ENCODE peak calls at places on chromosomes 13 and 19, in four cellular contexts. C is body of pancreas, J is suprapubic skin, F is CD14-positive monocyte. I is an unnamed sample.

GRCh38 chr19:54439174-54439851 is 9.7 kb upstream of the LENG8 start:
- DNase-seq in J (peak), F (no peak), C (peak), I (no peak)

GRCh38 chr19:50492303-50493052 is 15.8 kb upstream of the GARIN5A start:
- DNase-seq in C (no peak), F (no peak), J (no peak), I (no peak)

GRCh38 chr13:50222569-50223332 is 207.5 kb downstream of the KCNRG start:
- DNase-seq in F (peak), C (peak), J (peak), I (no peak)

GRCh38 chr13:22789916-22790315 is 390.9 kb upstream of the SGCG start:
- DNase-seq in C (no peak), F (no peak), J (no peak), I (no peak)

GRCh38 chr13:42532561-42533335 is 41.2 kb upstream of the TNFSF11 start:
- DNase-seq in J (no peak), F (no peak), C (no peak), I (no peak)

GRCh38 chr19:3340340-3340739 is 26.0 kb upstream of the NFIC start:
- DNase-seq in C (no peak), J (no peak), F (no peak), I (no peak)

GRCh38 chr19:49150106-49150943 is 4.9 kb downstream of the HRC start:
- DNase-seq in J (peak), C (peak), F (peak), I (peak)

GRCh38 chr19:44587863-44588752 is 25.3 kb upstream of the IGSF23 start:
- DNase-seq in J (no peak), C (no peak), F (no peak), I (no peak)

GRCh38 chr13:19185865-19186645 is 4.4 kb upstream of the TUBA3C start:
- DNase-seq in C (no peak), J (peak), F (no peak), I (no peak)

GRCh38 chr13:75195479-75196111 is 286.4 kb downstream of the TBC1D4 start:
- DNase-seq in C (no peak), J (no peak), F (no peak), I (no peak)

GRCh38 chr13:46796515-46797467 is at the start of gene ESD:
- DNase-seq in F (peak), C (peak), J (peak), I (peak)

GRCh38 chr13:39957868-39958676 is 302.6 kb downstream of the COG6 start:
- DNase-seq in C (no peak), J (no peak), F (no peak), I (no peak)

GRCh38 chr13:39047560-39047959 is 9.3 kb downstream of the NHLRC3 start:
- DNase-seq in J (no peak), F (no peak), C (no peak), I (no peak)

GRCh38 chr13:50323440-50324070 is 308.3 kb downstream of the KCNRG start:
- DNase-seq in F (no peak), J (no peak), C (no peak), I (no peak)

GRCh38 chr19:8214802-8215201 is 5.6 kb downstream of the CERS4 start:
- DNase-seq in F (no peak), J (no peak), C (peak), I (no peak)

GRCh38 chr13:59774511-59774911 is 389.2 kb downstream of the DIAPH3 start:
- DNase-seq in J (no peak), F (no peak), C (no peak), I (no peak)

GRCh38 chr13:105979586-105979985 is 555.9 kb downstream of the EFNB2 start:
- DNase-seq in C (peak), J (no peak), F (no peak), I (no peak)

GRCh38 chr19:42412661-42413076 is 14.5 kb downstream of the LIPE start:
- DNase-seq in J (no peak), F (no peak), C (no peak), I (no peak)

GRCh38 chr13:98214008-98214643 is 37.1 kb upstream of the RNF113B start:
- DNase-seq in F (no peak), J (no peak), C (no peak), I (no peak)

GRCh38 chr13:75704942-75705320 is 68.8 kb downstream of the LMO7 start:
- DNase-seq in F (no peak), J (peak), C (peak), I (no peak)

GRCh38 chr13:49256841-49257240 is 9.1 kb downstream of the CDADC1 start:
- DNase-seq in F (no peak), C (no peak), J (no peak), I (no peak)

GRCh38 chr13:32902898-32903297 is 113.3 kb upstream of the KL start:
- DNase-seq in J (peak), C (peak), F (no peak), I (no peak)

GRCh38 chr13:33322474-33322827 is 36.9 kb upstream of the STARD13 start:
- DNase-seq in F (no peak), C (no peak), J (peak), I (no peak)

GRCh38 chr13:30618186-30618937 is 642 bp downstream of the USPL1 start:
- DNase-seq in F (no peak), J (peak), C (peak), I (no peak)

GRCh38 chr13:23979361-23980159 is 82.3 kb upstream of the C1QTNF9B start:
- DNase-seq in C (peak), J (peak), F (peak), I (peak)

GRCh38 chr19:42114412-42114811 is 17.8 kb downstream of the POU2F2 start:
- DNase-seq in F (no peak), J (no peak), C (peak), I (no peak)

GRCh38 chr13:112150352-112150751 is 83.4 kb downstream of the SOX1 start:
- DNase-seq in F (no peak), J (no peak), C (no peak), I (no peak)

GRCh38 chr13:93714171-93714570 is 487.6 kb downstream of the GPC6 start:
- DNase-seq in F (no peak), C (no peak), J (no peak), I (no peak)

GRCh38 chr19:5691930-5692784 is 2.1 kb downstream of the RPL36 start:
- DNase-seq in C (no peak), J (no peak), F (no peak), I (no peak)

GRCh38 chr13:42985312-42986175 is 6.5 kb downstream of the EPSTI1 start:
- DNase-seq in C (no peak), J (no peak), F (no peak), I (no peak)

GRCh38 chr19:38073806-38074685 is 150.0 kb downstream of the DPF1 start:
- DNase-seq in J (no peak), F (no peak), C (no peak), I (no peak)

GRCh38 chr13:51818771-51819511 is 15.0 kb upstream of the DHRS12 start:
- DNase-seq in F (no peak), C (no peak), J (no peak), I (no peak)

GRCh38 chr13:23618341-23618740 is 48.1 kb downstream of the TNFRSF19 start:
- DNase-seq in F (no peak), J (no peak), C (no peak), I (no peak)

GRCh38 chr19:50607874-50608785 is 31.6 kb downstream of the SYT3 start:
- DNase-seq in C (peak), F (peak), J (no peak), I (peak)

GRCh38 chr13:114025432-114026127 is 51.7 kb upstream of the C13orf46 start:
- DNase-seq in F (no peak), C (no peak), J (no peak), I (no peak)

GRCh38 chr19:4362038-4362828 is 18.9 kb downstream of the MPND start:
- DNase-seq in F (no peak), C (no peak), J (no peak), I (no peak)

GRCh38 chr19:4360641-4361151 is 17.3 kb downstream of the MPND start:
- DNase-seq in F (no peak), J (no peak), C (no peak), I (no peak)

GRCh38 chr19:4361152-4362037 is 18.0 kb downstream of the MPND start:
- DNase-seq in J (peak), F (no peak), C (no peak), I (no peak)

GRCh38 chr19:4363571-4364304 is 20.4 kb downstream of the MPND start:
- DNase-seq in C (no peak), F (no peak), J (peak), I (no peak)

GRCh38 chr19:4362871-4363545 is 19.6 kb downstream of the MPND start:
- DNase-seq in C (no peak), F (no peak), J (peak), I (no peak)
- TF ChIP-seq CTCF in C (peak), F (no peak), J (peak), I (peak)

GRCh38 chr13:80035096-80035495 is 305.8 kb downstream of the SPRY2 start:
- DNase-seq in C (no peak), F (no peak), J (no peak), I (no peak)

GRCh38 chr13:80029170-80029569 is 311.8 kb downstream of the SPRY2 start:
- DNase-seq in C (peak), F (no peak), J (no peak), I (no peak)

GRCh38 chr13:80033286-80033685 is 307.6 kb downstream of the SPRY2 start:
- DNase-seq in C (no peak), F (no peak), J (no peak), I (no peak)

GRCh38 chr13:80030491-80030890 is 310.4 kb downstream of the SPRY2 start:
- DNase-seq in F (no peak), J (no peak), C (peak), I (no peak)
- TF ChIP-seq CTCF in F (peak), J (no peak), C (peak), I (no peak)

GRCh38 chr19:52170863-52171320 is 529 bp downstream of the ZNF836 start:
- DNase-seq in C (peak), J (peak), F (no peak), I (no peak)
- TF ChIP-seq CTCF in C (no peak), J (no peak), F (no peak), I (no peak)

DNA sequence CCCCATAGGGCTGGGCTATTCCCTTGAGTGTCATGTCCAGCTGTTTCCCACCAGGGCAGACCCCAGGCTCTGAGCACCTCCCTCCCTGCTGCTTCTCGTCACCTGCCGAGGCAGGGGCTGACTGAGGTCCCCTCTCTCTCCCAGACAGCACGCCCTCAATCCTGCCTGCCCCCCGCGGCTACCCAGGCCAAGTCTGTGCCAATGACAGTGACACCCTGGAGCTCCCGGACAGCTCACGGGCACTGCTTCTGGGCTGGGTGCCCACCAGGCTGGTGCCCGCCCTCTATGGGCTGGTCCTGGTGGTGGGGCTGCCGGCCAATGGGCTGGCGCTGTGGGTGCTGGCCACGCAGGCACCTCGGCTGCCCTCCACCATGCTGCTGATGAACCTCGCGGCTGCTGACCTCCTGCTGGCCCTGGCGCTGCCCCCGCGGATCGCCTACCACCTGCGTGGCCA is 657 bp downstream of the F2RL3 start:
- DNase-seq in F (no peak), J (no peak), C (no peak), I (no peak)
- TF ChIP-seq CTCF in F (no peak), J (no peak), C (no peak), I (no peak)

DNA sequence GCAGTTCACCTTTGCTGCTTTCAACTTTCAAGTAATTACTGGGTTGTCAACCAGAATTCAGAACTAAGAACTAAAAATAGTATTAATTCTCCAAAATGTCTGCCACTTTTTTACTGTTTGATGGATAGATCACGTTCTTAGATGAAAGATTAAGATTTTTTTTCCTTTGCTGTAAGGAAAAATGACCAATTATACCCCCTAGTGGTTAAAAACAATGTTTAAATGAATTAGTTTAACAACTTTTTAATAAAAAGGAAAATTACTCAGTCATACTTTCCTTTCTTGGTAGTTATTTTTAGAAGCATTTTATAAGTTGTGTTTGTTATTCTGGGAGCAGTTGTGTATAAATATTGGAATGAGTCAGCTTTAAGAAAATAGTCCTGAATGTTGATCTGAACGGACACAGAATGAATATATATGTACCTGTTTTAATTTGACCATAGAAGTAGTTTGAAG is 4.6 kb downstream of the TM9SF2 start:
- DNase-seq in F (no peak), C (no peak), J (no peak), I (no peak)
- TF ChIP-seq CTCF in F (peak), C (peak), J (no peak), I (peak)

DNA sequence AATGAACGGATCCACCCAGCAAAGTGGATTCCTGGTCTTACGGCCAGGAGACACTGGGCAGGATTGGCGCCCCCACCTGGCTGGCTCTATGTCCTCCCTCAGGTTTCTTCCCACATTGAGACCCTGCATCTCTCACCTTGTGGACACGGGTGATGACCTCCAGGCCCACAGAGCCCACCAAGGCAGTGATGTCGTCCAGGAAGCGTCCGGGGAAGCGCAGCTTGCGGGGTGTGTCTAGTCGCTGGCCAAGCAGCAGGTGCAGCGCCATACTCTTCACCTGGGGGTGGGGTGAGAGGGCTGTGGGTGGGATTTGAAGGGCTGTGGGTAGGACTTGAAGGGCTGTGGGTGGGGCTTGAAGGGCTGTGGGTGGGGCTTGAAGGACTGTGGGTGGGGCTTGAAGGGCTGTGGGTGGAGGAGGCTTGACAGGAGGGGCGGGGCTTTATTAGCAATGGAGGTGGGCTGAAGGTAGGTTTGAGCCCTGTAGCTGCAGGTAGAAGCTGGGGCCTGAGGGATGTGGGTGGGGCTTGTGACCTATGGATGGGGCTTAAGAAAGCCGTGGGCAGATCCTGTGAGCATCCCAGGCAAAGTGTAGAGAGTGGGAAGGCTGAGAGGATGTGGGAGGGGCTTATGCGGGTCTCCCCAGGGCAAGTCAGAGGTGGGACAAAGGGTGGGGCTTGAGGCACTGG is 12.1 kb upstream of the ANGPTL8 start:
- DNase-seq in J (no peak), C (no peak), F (no peak), I (no peak)
- TF ChIP-seq CTCF in J (no peak), C (no peak), F (no peak), I (no peak)

GRCh38 chr19:36142046-36142445 is 2.2 kb downstream of the CAPNS1 start:
- DNase-seq in F (no peak), C (no peak), J (no peak), I (no peak)

GRCh38 chr19:36140289-36141038 is 598 bp downstream of the CAPNS1 start:
- DNase-seq in F (no peak), C (peak), J (peak), I (no peak)

GRCh38 chr19:36141039-36141914 is 1.4 kb downstream of the CAPNS1 start:
- DNase-seq in C (peak), F (peak), J (peak), I (peak)

GRCh38 chr19:36139120-36139472 is 770 bp upstream of the CAPNS1 start:
- DNase-seq in J (no peak), F (no peak), C (no peak), I (no peak)

DNA sequence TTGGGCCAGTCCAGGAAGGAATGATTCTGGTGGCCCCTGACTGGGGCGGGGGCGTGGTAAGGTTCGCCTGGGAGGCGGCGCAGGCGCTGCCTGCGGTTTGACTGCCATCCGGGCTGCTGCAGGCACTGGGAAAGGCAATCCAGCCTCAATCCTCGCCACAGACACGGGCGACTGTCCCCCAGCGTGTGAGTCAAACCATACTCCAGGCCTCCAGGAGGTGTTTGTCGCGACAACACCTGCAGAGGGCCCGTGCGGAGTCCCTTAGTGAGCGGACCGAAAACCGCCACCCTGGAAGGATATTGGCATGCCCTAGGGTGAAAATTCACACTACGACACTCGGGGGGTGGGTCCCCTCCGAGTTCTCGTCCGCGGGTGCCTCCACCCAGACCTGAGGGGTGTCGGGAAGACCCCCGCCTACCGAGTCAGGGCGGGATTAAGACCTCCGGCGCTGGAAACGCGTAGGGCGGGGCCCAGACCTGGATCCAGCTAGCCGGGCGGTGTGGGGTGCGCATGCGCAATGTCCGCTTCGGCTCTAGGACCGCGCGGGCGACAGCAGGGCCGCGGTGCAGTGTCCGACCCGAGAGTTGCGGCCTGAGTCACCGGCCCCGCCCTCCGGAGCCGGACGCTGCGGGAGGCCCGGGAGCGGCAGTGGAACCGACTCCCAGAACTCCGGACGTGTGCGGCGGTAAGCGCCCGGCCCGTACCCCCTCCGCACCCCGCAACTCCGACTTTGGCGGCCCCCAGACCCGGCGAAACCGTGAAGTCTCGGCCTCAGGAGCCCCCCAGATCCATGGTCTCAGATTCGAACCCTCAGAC is at the start of gene CAPNS1:
- DNase-seq in C (peak), F (peak), J (peak), I (peak)
- TF ChIP-seq CTCF in C (peak), F (no peak), J (no peak), I (peak)

GRCh38 chr19:9323919-9324583 is at the start of gene ZNF559:
- DNase-seq in F (peak), C (peak), J (peak), I (peak)
- TF ChIP-seq CTCF in F (peak), C (peak), J (peak), I (peak)

GRCh38 chr19:16795731-16796130 is 33.5 kb upstream of the SIN3B start:
- DNase-seq in F (no peak), J (no peak), C (no peak), I (no peak)

GRCh38 chr19:16797876-16798275 is 31.3 kb upstream of the SIN3B start:
- DNase-seq in C (no peak), F (no peak), J (no peak), I (no peak)

GRCh38 chr19:16804176-16804575 is 25.0 kb upstream of the SIN3B start:
- DNase-seq in C (no peak), J (no peak), F (no peak), I (no peak)

GRCh38 chr19:16799740-16800139 is 29.5 kb upstream of the SIN3B start:
- DNase-seq in F (no peak), J (no peak), C (no peak), I (no peak)

DNA sequence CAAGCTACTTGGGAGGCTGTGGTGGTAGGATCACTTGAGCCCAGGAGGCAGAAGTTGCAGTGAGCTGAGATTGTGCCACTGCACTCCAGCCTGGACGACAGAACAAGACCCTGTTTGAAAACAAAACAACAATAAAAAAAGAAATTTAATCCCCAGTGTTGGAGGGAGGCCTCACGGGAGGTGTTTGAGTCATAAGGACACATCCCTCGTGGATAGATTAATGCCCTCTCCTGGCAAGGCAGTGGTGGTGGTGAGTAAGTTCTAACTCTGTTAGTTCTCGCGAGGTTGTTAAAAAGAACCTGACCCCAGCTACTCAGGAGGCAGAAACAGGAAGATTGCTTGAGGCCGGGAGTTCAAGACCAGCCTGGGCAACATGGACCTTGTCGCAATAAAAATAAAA is 27.6 kb upstream of the SIN3B start:
- DNase-seq in C (no peak), F (peak), J (no peak), I (no peak)
- TF ChIP-seq CTCF in C (no peak), F (peak), J (no peak), I (no peak)